ENCODE peak calls at places on chromosomes 4 and X, in nine cellular contexts. S is NCI-H1436; K is activated naive CD8-positive, alpha-beta T cell treated with anti-CD3 and anti-CD28 coated beads, Interleukin-2, amount 50 U/mL, for 24 hours; A is dorsolateral prefrontal cortex; N is choroid plexus epithelial cell; M is AG09309; J is occipital lobe; W is Calu3; H is T-helper 1 cell. E is an unnamed sample.

GRCh38 chr4:7512428-7512827 is 77.7 kb upstream of the PSAPL1 start:
- DNase-seq in S (no peak), K (no peak), A (no peak), N (no peak), M (no peak), J (no peak), W (no peak), H (no peak), E (no peak)

GRCh38 chr4:181968371-181968770 is 274.8 kb upstream of the TENM3 start:
- DNase-seq in S (no peak), K (no peak), A (no peak), N (peak), M (peak), J (no peak), W (no peak), H (no peak), E (no peak)

GRCh38 chrX:74902806-74903205 is 22.4 kb downstream of the NEXMIF start:
- DNase-seq in S (no peak), K (no peak), A (no peak), N (no peak), M (no peak), J (no peak), W (no peak), H (no peak), E (no peak)

GRCh38 chrX:130118396-130118795 is 8.1 kb upstream of the ELF4 start:
- DNase-seq in S (no peak), K (no peak), A (no peak), N (peak), M (no peak), J (no peak), W (peak), H (no peak), E (peak)

GRCh38 chr4:106315476-106315967 is 487 bp downstream of the TBCK start:
- DNase-seq in S (peak), K (no peak), A (no peak), N (peak), M (no peak), J (peak), W (peak), H (peak), E (peak)

GRCh38 chr4:152957437-152958185 is 21.5 kb downstream of the FHDC1 start:
- DNase-seq in S (no peak), K (no peak), A (no peak), N (peak), M (no peak), J (no peak), W (peak), H (no peak), E (peak)

GRCh38 chrX:50952406-50952805 is 41.9 kb downstream of the BMP15 start:
- DNase-seq in S (no peak), K (no peak), A (no peak), N (no peak), M (no peak), J (no peak), W (no peak), H (no peak), E (no peak)

GRCh38 chr4:122044496-122044895 is 92.6 kb upstream of the TRPC3 start:
- DNase-seq in S (no peak), K (no peak), A (no peak), N (peak), M (no peak), J (no peak), W (no peak), H (no peak), E (no peak)

GRCh38 chrX:6067600-6067999 is 161.1 kb downstream of the NLGN4X start:
- DNase-seq in S (no peak), K (no peak), A (no peak), N (no peak), M (no peak), J (no peak), W (no peak), H (no peak), E (no peak)

GRCh38 chrX:112849010-112849409 is 8.4 kb upstream of the AMOT start:
- DNase-seq in S (no peak), K (no peak), A (no peak), N (no peak), M (no peak), J (no peak), W (no peak), H (no peak), E (no peak)

GRCh38 chr4:13844740-13845139 is 217.2 kb upstream of the BOD1L1 start:
- DNase-seq in S (no peak), K (no peak), A (no peak), N (peak), M (no peak), J (no peak), W (no peak), H (no peak), E (no peak)

GRCh38 chr4:113026556-113026955 is 22.9 kb upstream of the ANK2 start:
- DNase-seq in S (no peak), K (no peak), A (no peak), N (peak), M (no peak), J (no peak), W (no peak), H (no peak), E (no peak)

GRCh38 chrX:149541521-149542047 is 772 bp downstream of the EOLA1 start:
- DNase-seq in S (no peak), K (no peak), A (no peak), N (peak), M (no peak), J (no peak), W (no peak), H (no peak), E (no peak)

GRCh38 chrX:19046343-19047215 is 62.7 kb upstream of the PHKA2 start:
- DNase-seq in S (no peak), K (no peak), A (no peak), N (peak), M (no peak), J (no peak), W (no peak), H (no peak), E (peak)

GRCh38 chr4:177047070-177047850 is 254.5 kb upstream of the VEGFC start:
- DNase-seq in S (peak), K (peak), A (peak), N (peak), M (peak), J (peak), W (peak), H (no peak), E (peak)

GRCh38 chrX:141341341-141341740 is 99.0 kb upstream of the SPANXC start:
- DNase-seq in S (no peak), K (no peak), A (no peak), N (peak), M (peak), J (no peak), W (no peak), H (no peak), E (no peak)

GRCh38 chr4:184282251-184282713 is 64.6 kb upstream of the ENPP6 start:
- DNase-seq in S (no peak), K (peak), A (no peak), N (no peak), M (no peak), J (no peak), W (peak), H (no peak), E (peak)

GRCh38 chrX:134908235-134908834 is 82.5 kb upstream of the SMIM10 start:
- DNase-seq in S (no peak), K (no peak), A (no peak), N (peak), M (peak), J (no peak), W (no peak), H (no peak), E (peak)

GRCh38 chrX:35380808-35381700 is 417.1 kb upstream of the MAGEB16 start:
- DNase-seq in S (no peak), K (no peak), A (no peak), N (peak), M (no peak), J (no peak), W (no peak), H (no peak), E (peak)

GRCh38 chr4:66575024-66575696 is 904.9 kb upstream of the EPHA5 start:
- DNase-seq in S (no peak), K (no peak), A (no peak), N (peak), M (no peak), J (no peak), W (peak), H (no peak), E (peak)

GRCh38 chr4:119679251-119679650 is 50.6 kb upstream of the PDE5A start:
- DNase-seq in S (no peak), K (no peak), A (no peak), N (peak), M (no peak), J (no peak), W (no peak), H (no peak), E (no peak)

GRCh38 chr4:38574559-38575333 is 89.3 kb upstream of the KLF3 start:
- DNase-seq in S (no peak), K (no peak), A (peak), N (no peak), M (no peak), J (peak), W (peak), H (no peak), E (peak)